ENCODE peak calls at places on chromosomes 3 and 15, in six cellular contexts. B is cardiac muscle cell; N is IMR-90; U is left ventricle myocardium inferior; E is PC-3; S is CD4-positive, alpha-beta memory T cell. A is an unnamed sample. For H3K9me3, the result is how much of the 10 kb centered on the place peaks cover.

GRCh38 chr3:18378218-18378617 is 46.9 kb downstream of the SATB1 start:
- DNase-seq in B (no peak), N (no peak), U (no peak), E (no peak), S (no peak), A (no peak)

GRCh38 chr3:156816091-156816793 is 9.9 kb upstream of the LEKR1 start:
- DNase-seq in B (peak), N (peak), U (peak), E (peak), S (peak), A (peak)

GRCh38 chr15:92714071-92714456 is 58.5 kb upstream of the FAM174B start:
- DNase-seq in B (peak), N (peak), U (no peak), E (peak), S (no peak), A (no peak)

GRCh38 chr3:142500211-142500610 is 52.4 kb upstream of the XRN1 start:
- DNase-seq in B (no peak), N (peak), U (no peak), E (peak), S (no peak), A (no peak)

GRCh38 chr3:125644036-125645025 is 49.0 kb upstream of the OSBPL11 start:
- DNase-seq in B (peak), N (peak), U (peak), E (no peak), S (no peak), A (no peak)

GRCh38 chr15:99343836-99344551 is 92.7 kb downstream of the LRRC28 start:
- DNase-seq in B (peak), N (no peak), U (peak), E (no peak), S (peak), A (peak)

GRCh38 chr15:47246317-47246716 is 471.0 kb upstream of the SEMA6D start:
- DNase-seq in B (no peak), N (peak), U (no peak), E (peak), S (no peak), A (no peak)

GRCh38 chr15:51801391-51801835 is 28.0 kb upstream of the TMOD3 start:
- DNase-seq in B (peak), N (peak), U (peak), E (peak), S (no peak), A (peak)

GRCh38 chr15:74405823-74406222 is 27.9 kb downstream of the SEMA7A start:
- DNase-seq in B (peak), N (no peak), U (no peak), E (no peak), S (no peak), A (no peak)

GRCh38 chr15:88745696-88746095 is 57.5 kb upstream of the ACAN start:
- DNase-seq in B (peak), N (peak), U (no peak), E (peak), S (no peak), A (no peak)

GRCh38 chr3:186124618-186125017 is 15.7 kb upstream of the ETV5 start:
- DNase-seq in B (no peak), N (no peak), U (no peak), E (no peak), S (no peak), A (no peak)

GRCh38 chr3:62379206-62379834 is 6.0 kb upstream of the FEZF2 start:
- DNase-seq in B (no peak), N (no peak), U (no peak), E (no peak), S (no peak), A (no peak)

GRCh38 chr15:69380100-69380725 is 33.9 kb upstream of the KIF23 start:
- DNase-seq in B (peak), N (peak), U (no peak), E (peak), S (no peak), A (no peak)

GRCh38 chr3:46846624-46847542 is 16.4 kb downstream of the MYL3 start:
- DNase-seq in B (no peak), N (no peak), U (no peak), E (no peak), S (no peak), A (peak)

GRCh38 chr3:146342971-146343370 is 92.1 kb upstream of the PLSCR4 start:
- DNase-seq in B (peak), N (peak), U (no peak), E (no peak), S (no peak), A (no peak)

GRCh38 chr3:44033123-44033522 is 208.6 kb upstream of the TOPAZ1 start:
- DNase-seq in B (no peak), N (no peak), U (no peak), E (no peak), S (no peak), A (no peak)

GRCh38 chr3:28949580-28949979 is 331.3 kb upstream of the RBMS3 start:
- DNase-seq in B (no peak), N (no peak), U (no peak), E (peak), S (no peak), A (no peak)

GRCh38 chr3:129560931-129561594 is 18.1 kb downstream of the H1-8 start:
- DNase-seq in B (peak), N (peak), U (peak), E (no peak), S (no peak), A (peak)

GRCh38 chr3:184942735-184943134 is 130.8 kb downstream of the VPS8 start:
- DNase-seq in B (no peak), N (no peak), U (no peak), E (no peak), S (no peak), A (no peak)

GRCh38 chr15:70427531-70428120 is 329.9 kb upstream of the TLE3 start:
- DNase-seq in B (peak), N (no peak), U (no peak), E (peak), S (no peak), A (no peak)

GRCh38 chr15:81133782-81134461 is at the start of gene CFAP161:
- DNase-seq in B (peak), N (peak), U (peak), E (no peak), S (no peak), A (peak)

GRCh38 chr15:29183071-29183831 is 86.4 kb downstream of the NSMCE3 start:
- DNase-seq in B (no peak), N (no peak), U (no peak), E (peak), S (no peak), A (no peak)

GRCh38 chr3:151008699-151009098 is 36.2 kb upstream of the CLRN1 start:
- DNase-seq in B (peak), N (peak), U (no peak), E (peak), S (no peak), A (no peak)

GRCh38 chr3:172537521-172538158 is 14.4 kb upstream of the TNFSF10 start:
- DNase-seq in B (no peak), N (no peak), U (no peak), E (no peak), S (no peak), A (no peak)

GRCh38 chr3:194867270-194867983 is 181.7 kb downstream of the FAM43A start:
- DNase-seq in B (peak), N (no peak), U (peak), E (peak), S (no peak), A (peak)

GRCh38 chr15:68650901-68651709 is 72.3 kb downstream of the CORO2B start:
- DNase-seq in B (peak), N (no peak), U (no peak), E (peak), S (peak), A (no peak)

GRCh38 chr3:33034601-33035000 is 62.3 kb downstream of the GLB1 start:
- DNase-seq in B (no peak), N (no peak), U (no peak), E (no peak), S (no peak), A (no peak)

GRCh38 chr3:86988235-86988634 is 2.7 kb downstream of the VGLL3 start:
- DNase-seq in B (peak), N (peak), U (no peak), E (peak), S (no peak), A (no peak)

GRCh38 chr15:41832875-41833274 is 5.0 kb downstream of the JMJD7 start:
- DNase-seq in B (no peak), N (no peak), U (no peak), E (peak), S (no peak), A (no peak)

GRCh38 chr3:11288021-11288491 is 15.9 kb downstream of the ATG7 start:
- DNase-seq in B (peak), N (peak), U (no peak), E (peak), S (no peak), A (no peak)

GRCh38 chr15:94607176-94607654 is 375.9 kb downstream of the MCTP2 start:
- DNase-seq in B (peak), N (no peak), U (peak), E (no peak), S (no peak), A (peak)

GRCh38 chr3:195060531-195061385 is 210.2 kb downstream of the XXYLT1 start:
- DNase-seq in B (no peak), N (no peak), U (peak), E (no peak), S (no peak), A (no peak)

GRCh38 chr3:196135693-196136639 is 54.1 kb upstream of the TFRC start:
- DNase-seq in B (no peak), N (no peak), U (no peak), E (peak), S (no peak), A (no peak)

GRCh38 chr3:23159929-23160328 is 43.2 kb upstream of the UBE2E2 start:
- DNase-seq in B (peak), N (peak), U (no peak), E (peak), S (no peak), A (no peak)

GRCh38 chr3:58492385-58492970 is 582 bp downstream of the KCTD6 start:
- DNase-seq in B (no peak), N (no peak), U (no peak), E (peak), S (peak), A (no peak)

GRCh38 chr3:65732060-65732933 is 306.4 kb downstream of the MAGI1 start:
- DNase-seq in B (peak), N (peak), U (no peak), E (peak), S (peak), A (no peak)

GRCh38 chr3:25508901-25509300 is 80.8 kb downstream of the RARB start:
- DNase-seq in B (peak), N (no peak), U (no peak), E (peak), S (no peak), A (no peak)
- H3K9me3 ChIP-seq in B (under half), N (under half), U (under half), E (under half), S (under half), A (under half)

DNA sequence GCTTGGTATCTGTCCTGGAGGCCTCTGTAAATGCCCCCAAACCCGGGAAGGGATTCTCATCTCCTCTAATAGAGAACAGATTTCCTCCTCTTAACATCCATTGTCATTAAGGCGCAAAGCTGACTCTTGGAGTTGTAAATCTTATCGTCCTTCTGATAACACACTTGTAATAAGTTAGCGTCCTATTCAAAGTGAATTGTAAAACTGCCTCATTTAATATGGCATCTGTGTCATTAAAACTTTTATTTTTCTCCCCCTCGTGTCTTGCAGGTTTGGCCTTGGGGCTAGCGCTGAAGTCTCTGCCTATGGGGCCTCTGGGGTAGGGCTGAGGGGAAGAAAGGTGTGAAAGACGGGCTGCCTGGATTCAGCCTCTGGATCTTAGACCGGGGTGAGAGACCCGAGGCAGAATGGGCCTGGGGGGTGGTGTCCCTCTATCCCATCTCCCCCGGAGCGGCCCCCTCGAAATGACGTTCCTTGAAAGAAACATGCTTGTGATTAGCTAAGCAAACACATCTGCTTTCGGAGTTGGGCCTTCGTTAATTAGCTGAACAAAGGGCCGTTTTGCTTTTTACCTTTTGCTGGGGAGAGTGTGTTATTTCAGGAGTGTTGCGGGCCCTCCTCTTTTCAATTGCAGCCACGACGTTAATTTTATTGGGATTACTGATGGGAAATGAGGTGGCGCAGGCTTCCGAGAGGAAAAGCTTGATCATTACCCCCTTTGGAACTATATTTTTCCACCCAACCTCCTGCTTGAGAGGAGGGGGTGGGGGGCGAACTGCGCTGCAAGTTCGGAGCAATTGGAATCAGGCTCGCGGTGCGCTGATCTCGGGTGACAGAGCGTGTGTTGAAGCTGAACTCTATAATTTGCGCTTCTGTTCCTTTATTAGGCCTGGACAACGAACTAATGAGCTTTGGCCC is 12.4 kb downstream of the NR2F2 start:
- DNase-seq in B (peak), N (no peak), U (no peak), E (no peak), S (no peak), A (no peak)
- H3K4me3 ChIP-seq in B (no peak), N (peak), U (peak), E (no peak), S (no peak), A (peak)

GRCh38 chr3:50330330-50330729 is 2.3 kb upstream of the TUSC2 start:
- DNase-seq in B (no peak), N (no peak), U (no peak), E (no peak), S (no peak), A (peak)
- H3K27ac ChIP-seq in B (no peak), N (no peak), U (no peak), E (no peak), S (no peak), A (no peak)

DNA sequence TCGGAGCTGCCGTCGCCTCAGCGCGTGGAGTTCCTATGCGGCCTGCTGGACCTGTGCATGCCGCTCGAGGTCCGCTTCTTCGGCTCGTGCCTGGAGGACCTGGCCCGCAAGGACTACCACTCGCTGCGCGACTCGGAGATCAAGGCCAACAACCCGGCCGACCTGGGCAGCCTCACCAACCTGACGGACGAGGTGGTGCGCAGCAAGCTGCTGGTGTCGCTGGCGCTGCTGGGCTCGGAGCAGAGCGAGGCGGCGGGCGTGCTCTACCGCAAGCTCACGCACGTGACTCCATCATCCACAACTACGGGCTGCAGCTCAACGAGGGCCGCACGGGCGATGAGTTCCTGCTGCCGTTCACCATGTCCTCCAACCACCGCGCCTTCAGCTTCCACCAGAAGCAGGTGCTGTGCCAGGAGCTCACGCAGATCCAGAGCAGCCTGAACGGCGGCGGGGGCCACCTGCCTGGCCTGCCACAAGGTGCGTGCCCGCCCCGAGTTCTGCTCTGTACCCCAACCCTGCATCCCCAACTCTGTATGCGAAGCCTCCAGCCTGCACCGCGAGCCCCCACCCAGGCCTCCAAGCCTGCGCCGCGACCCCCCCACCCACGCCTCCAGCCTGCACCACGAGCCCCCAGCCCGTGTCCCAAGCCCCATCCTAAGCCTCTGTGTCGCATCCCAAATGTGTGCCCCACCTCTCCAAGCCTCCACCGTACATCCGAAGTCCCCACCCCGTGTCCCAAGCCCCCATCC is 178.2 kb downstream of the OR4M2 start:
- DNase-seq in B (no peak), N (no peak), U (no peak), E (no peak), S (no peak), A (no peak)
- H3K9me3 ChIP-seq in B (under half), N (under half), U (under half), E (under half), S (under half), A (under half)

DNA sequence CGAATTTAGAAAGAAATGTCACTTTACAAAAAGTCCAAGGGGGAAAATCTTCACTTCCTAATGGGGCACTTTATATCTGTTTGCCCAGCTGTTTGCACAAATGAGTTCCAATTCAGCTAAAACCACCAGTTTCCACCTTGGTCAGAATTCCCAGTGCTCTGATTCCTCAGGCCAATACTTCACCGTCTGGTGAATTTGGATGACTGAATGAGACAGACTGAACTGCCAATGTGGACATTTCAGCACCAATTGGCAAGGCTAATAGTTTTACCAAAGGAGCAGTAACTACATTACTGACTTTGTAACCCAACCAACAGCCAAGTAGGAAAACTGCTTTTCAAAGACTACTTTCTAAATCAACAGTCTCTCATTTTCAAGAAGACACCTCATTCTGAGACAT is 51.8 kb downstream of the ABI3BP start:
- DNase-seq in B (no peak), N (no peak), U (no peak), E (no peak), S (no peak), A (no peak)
- H3K4me3 ChIP-seq in B (no peak), N (no peak), U (no peak), E (no peak), S (no peak), A (no peak)

DNA sequence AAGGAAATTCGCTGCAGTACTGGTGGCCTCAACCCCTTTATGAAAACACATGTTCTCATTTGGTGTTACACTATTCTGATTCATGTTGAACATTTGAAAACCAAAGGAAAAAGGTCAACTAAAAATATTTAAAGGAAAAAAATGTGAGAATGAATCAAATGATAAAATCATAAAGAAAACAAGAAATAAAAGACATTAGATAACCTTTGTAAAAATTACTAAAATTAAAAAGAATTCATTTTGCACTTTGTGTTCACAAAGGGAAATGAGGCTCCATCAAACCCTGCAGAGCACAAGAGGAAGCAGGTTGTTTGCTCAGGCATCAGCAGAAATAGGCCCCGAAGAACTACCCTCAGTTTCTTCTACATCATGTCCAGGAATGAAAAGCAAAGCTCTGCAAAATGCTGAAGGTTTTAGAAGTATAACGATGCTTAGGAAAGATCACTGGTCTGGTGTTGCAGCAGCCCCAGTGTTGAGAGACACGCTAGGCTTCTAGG is 41.2 kb downstream of the MAP4 start:
- DNase-seq in B (no peak), N (no peak), U (no peak), E (no peak), S (no peak), A (no peak)
- H3K27ac ChIP-seq in B (no peak), N (no peak), U (no peak), E (no peak), S (no peak), A (no peak)

GRCh38 chr15:101479342-101479845 is 10.1 kb downstream of the PCSK6 start:
- DNase-seq in B (no peak), N (no peak), U (no peak), E (no peak), S (no peak), A (no peak)

GRCh38 chr15:101478701-101479341 is 10.7 kb downstream of the PCSK6 start:
- DNase-seq in B (no peak), N (no peak), U (no peak), E (no peak), S (no peak), A (no peak)

GRCh38 chr15:101479851-101480612 is 9.5 kb downstream of the PCSK6 start:
- DNase-seq in B (no peak), N (no peak), U (no peak), E (no peak), S (no peak), A (no peak)

GRCh38 chr15:101476756-101477155 is 12.8 kb downstream of the PCSK6 start:
- DNase-seq in B (no peak), N (no peak), U (no peak), E (no peak), S (no peak), A (no peak)

DNA sequence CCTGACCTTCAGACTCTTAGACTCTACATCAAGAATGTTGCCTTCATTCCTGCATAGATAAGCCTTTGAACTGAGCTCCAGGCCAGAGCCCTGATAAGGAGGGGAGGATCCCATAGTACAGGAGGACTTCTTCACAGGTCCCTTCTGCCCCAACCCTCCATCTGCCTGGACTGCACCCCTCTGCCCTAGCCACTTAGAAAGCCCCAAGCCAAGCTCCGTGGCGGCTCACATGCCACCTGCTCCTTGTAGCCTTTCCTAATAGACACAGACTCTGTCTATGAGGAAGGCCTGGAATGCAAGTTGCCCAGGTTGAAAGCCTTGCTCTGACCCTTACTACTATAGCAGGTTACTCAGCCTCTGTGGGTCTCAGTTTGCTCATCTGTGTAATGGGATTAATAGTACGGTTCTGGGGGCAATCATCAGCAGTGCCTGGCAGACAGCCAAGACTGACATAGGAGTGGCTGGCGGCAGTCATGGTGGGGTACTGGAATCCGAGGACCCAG is 11.6 kb downstream of the PCSK6 start:
- DNase-seq in B (no peak), N (no peak), U (no peak), E (no peak), S (no peak), A (no peak)
- H3K9me3 ChIP-seq in B (under half), N (under half), U (under half), E (under half), S (under half), A (under half)

A was measured in heart left ventricle.